ENCODE peak calls at places on chromosomes 3 and 15, in seven cellular contexts. R, H, D, Y, U, T and W are unnamed samples. For H3K4me1, the result is how much of the 10 kb centered on the place peaks cover.

GRCh38 chr3:68974711-68975110 is 38.8 kb downstream of the EOGT start:
- DNase-seq in D (no peak), U (no peak), H (no peak), R (no peak), T (no peak), Y (no peak), W (no peak)

GRCh38 chr3:63092545-63092944 is 185.6 kb upstream of the SYNPR start:
- DNase-seq in D (no peak), H (no peak), T (no peak), R (no peak), U (no peak), Y (no peak), W (no peak)

GRCh38 chr3:71131385-71131871 is 452.1 kb downstream of the FOXP1 start:
- DNase-seq in R (no peak), Y (no peak), H (no peak), U (no peak), D (no peak), T (no peak), W (no peak)

GRCh38 chr3:120753831-120754230 is 11.3 kb downstream of the GTF2E1 start:
- DNase-seq in R (no peak), Y (no peak), H (no peak), D (no peak), T (no peak), U (no peak), W (no peak)

GRCh38 chr3:126106336-126107202 is 22.6 kb upstream of the SLC41A3 start:
- DNase-seq in U (no peak), T (no peak), R (no peak), H (no peak), Y (peak), D (no peak), W (no peak)

GRCh38 chr3:28485164-28485563 is 136.5 kb upstream of the AZI2 start:
- DNase-seq in D (no peak), U (no peak), T (no peak), Y (no peak), H (no peak), R (no peak), W (no peak)

GRCh38 chr3:40309925-40310635 is 573 bp downstream of the EIF1B start:
- DNase-seq in R (peak), D (peak), T (peak), U (no peak), Y (peak), H (peak), W (no peak)

GRCh38 chr3:58204713-58205112 is 6.1 kb downstream of the DNASE1L3 start:
- DNase-seq in D (no peak), Y (no peak), T (no peak), R (no peak), H (no peak), U (no peak), W (no peak)

GRCh38 chr3:4726549-4726948 is 233.4 kb downstream of the ITPR1 start:
- DNase-seq in D (no peak), T (no peak), H (no peak), R (no peak), U (no peak), Y (no peak), W (no peak)

GRCh38 chr3:25457642-25458419 is 29.8 kb downstream of the RARB start:
- DNase-seq in Y (no peak), T (no peak), U (no peak), H (no peak), R (no peak), D (no peak), W (no peak)

GRCh38 chr15:45646220-45646619 is 11.4 kb downstream of the SQOR start:
- DNase-seq in T (no peak), Y (no peak), H (no peak), D (no peak), U (no peak), R (no peak), W (no peak)
- H3K4me1 ChIP-seq in T (half or more), Y (under half), H (half or more), D (half or more), U (half or more), R (under half), W (under half)

DNA sequence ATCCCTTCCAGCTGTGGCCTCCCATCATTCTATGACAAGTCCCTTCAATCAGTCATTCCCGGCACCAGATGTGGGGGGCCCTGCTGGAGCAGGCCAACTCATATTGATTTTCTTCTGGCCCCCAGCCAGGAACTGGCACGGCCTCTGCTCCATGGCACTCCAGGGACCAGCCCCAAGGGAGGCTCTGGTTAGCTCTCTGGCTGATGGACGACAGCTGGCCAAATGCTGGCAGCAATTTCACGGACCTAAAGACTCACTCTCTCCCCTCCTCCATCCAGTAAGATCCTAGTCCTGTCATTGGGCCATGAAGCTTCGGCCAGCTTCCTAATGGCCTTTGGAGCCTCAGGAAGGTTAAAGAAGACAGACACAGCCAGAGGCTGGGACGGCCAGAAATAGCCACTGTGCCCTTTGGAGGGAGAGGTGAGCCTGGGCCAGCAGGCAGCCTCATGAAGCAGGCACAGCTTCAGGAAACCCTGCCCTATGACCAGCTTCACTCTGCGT is 131.0 kb downstream of the MEX3B start:
- DNase-seq in Y (no peak), T (peak), R (no peak), H (no peak), D (no peak), U (no peak), W (no peak)
- H3K4me1 ChIP-seq in Y (under half), T (under half), R (under half), H (under half), D (under half), U (under half), W (under half)

GRCh38 chr15:83285979-83286553 is 1.6 kb upstream of the BNC1 start:
- DNase-seq in R (no peak), H (no peak), T (no peak), D (no peak), Y (no peak), U (no peak), W (no peak)
- H3K4me1 ChIP-seq in R (under half), H (under half), T (under half), D (under half), Y (under half), U (under half), W (under half)

GRCh38 chr15:34330279-34330678 is 7.3 kb downstream of the SLC12A6 start:
- DNase-seq in Y (no peak), D (no peak), T (no peak), H (no peak), R (no peak), U (no peak), W (no peak)
- H3K4me1 ChIP-seq in Y (under half), D (under half), T (under half), H (under half), R (under half), U (under half), W (under half)

GRCh38 chr3:66435988-66436387 is 64.8 kb downstream of the LRIG1 start:
- DNase-seq in T (no peak), U (no peak), H (no peak), R (no peak), D (no peak), Y (no peak), W (no peak)
- H3K4me1 ChIP-seq in T (half or more), U (under half), H (under half), R (under half), D (half or more), Y (under half), W (under half)

DNA sequence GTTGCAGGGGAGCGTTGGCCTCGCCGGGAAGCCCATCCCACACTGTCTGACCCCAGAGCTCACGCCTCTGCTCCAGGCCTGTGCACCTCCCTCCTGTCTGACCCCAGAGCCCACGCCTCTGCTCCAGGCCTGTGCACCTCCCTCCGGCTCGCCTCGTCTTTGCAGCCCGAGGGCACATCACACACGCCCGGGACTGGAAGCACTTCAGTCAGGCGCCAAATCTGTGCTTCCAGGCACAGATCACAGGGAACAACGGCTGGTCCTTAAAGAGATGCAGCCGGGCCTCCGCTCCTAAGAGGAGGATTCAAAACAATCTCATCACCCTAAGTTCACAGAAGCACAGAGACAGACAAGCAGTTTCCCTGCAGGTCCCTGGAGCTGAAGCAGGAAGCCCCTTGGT is 103.0 kb upstream of the RPL32 start:
- DNase-seq in H (no peak), R (no peak), U (no peak), Y (no peak), D (no peak), T (no peak), W (no peak)
- H3K4me1 ChIP-seq in H (under half), R (under half), U (under half), Y (under half), D (half or more), T (half or more), W (half or more)

GRCh38 chr3:195549001-195549400 is 5.9 kb upstream of the PPP1R2 start:
- DNase-seq in R (no peak), T (no peak), Y (no peak), U (no peak), D (no peak), H (no peak), W (no peak)

GRCh38 chr3:195550723-195551122 is 7.6 kb upstream of the PPP1R2 start:
- DNase-seq in D (no peak), Y (no peak), H (no peak), U (no peak), T (no peak), R (no peak), W (no peak)

GRCh38 chr3:195549931-195550519 is 6.9 kb upstream of the PPP1R2 start:
- DNase-seq in T (no peak), Y (no peak), R (no peak), H (no peak), U (no peak), D (no peak), W (no peak)

GRCh38 chr3:195548046-195548445 is 4.9 kb upstream of the PPP1R2 start:
- DNase-seq in U (no peak), H (no peak), R (no peak), T (no peak), Y (no peak), D (no peak), W (no peak)

GRCh38 chr3:195548496-195548895 is 5.4 kb upstream of the PPP1R2 start:
- DNase-seq in D (no peak), R (no peak), T (no peak), U (no peak), Y (no peak), H (no peak), W (no peak)
- H3K4me1 ChIP-seq in D (half or more), R (under half), T (half or more), U (under half), Y (under half), H (under half), W (under half)

GRCh38 chr3:37053337-37053736 is 60.0 kb downstream of the MLH1 start:
- DNase-seq in R (no peak), T (no peak), Y (no peak), H (no peak), U (no peak), D (no peak), W (no peak)
- H3K4me1 ChIP-seq in R (under half), T (half or more), Y (under half), H (under half), U (half or more), D (half or more), W (under half)